ENCODE peak calls at places on chromosomes 6 and 20, in five cellular contexts. B, E, I, N and G are unnamed samples.

GRCh38 chr6:130632288-130632687 is 194.9 kb upstream of the SMLR1 start:
- DNase-seq in N (no peak), I (no peak), E (no peak), B (no peak), G (no peak)

GRCh38 chr6:18388252-18388651 is 1.1 kb downstream of the RNF144B start:
- DNase-seq in N (no peak), B (no peak), I (no peak), E (no peak), G (no peak)

GRCh38 chr6:152984387-152984872 is 1.6 kb upstream of the FBXO5 start:
- DNase-seq in B (no peak), N (no peak), E (no peak), I (no peak), G (no peak)

GRCh38 chr6:39088331-39088730 is 26.7 kb downstream of the SAYSD1 start:
- DNase-seq in B (no peak), E (no peak), N (peak), I (no peak), G (no peak)

GRCh38 chr6:28673800-28674671 is 148.4 kb downstream of the GPX5 start:
- DNase-seq in I (no peak), B (no peak), E (peak), N (no peak), G (no peak)

GRCh38 chr6:68710916-68711315 is 75.8 kb downstream of the ADGRB3 start:
- DNase-seq in N (no peak), I (no peak), E (no peak), B (no peak), G (no peak)

GRCh38 chr6:130680118-130680517 is 147.1 kb upstream of the SMLR1 start:
- DNase-seq in I (no peak), B (no peak), N (no peak), E (no peak), G (no peak)

GRCh38 chr20:8790442-8791074 is 278.3 kb upstream of the PLCB4 start:
- DNase-seq in I (no peak), E (peak), B (no peak), N (peak), G (no peak)

GRCh38 chr6:117829594-117830319 is 77.3 kb upstream of the SLC35F1 start:
- DNase-seq in N (no peak), I (no peak), E (no peak), B (no peak), G (no peak)

DNA sequence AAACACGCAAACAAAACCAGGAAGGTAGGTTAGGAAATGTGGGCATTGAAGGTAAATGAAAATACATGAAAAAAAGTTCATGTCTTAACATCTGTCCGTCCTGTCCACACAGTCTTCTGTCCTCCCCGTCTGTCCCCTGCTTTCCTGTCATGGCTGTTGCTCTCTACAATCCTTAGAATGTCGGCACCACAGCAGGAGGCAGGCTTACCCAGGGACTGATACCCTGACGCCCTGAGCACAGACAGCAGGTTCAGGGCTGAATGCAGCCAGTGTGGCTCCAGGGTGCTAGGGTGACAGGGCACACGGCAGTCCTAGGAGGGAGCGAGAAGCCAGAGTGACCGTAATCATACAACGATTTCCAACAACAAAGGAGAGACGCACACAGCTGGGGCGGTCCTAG is 123.7 kb downstream of the IRF4 start:
- DNase-seq in E (no peak), N (no peak), I (no peak), B (no peak), G (no peak)
- TF ChIP-seq POLR2A in E (no peak), N (no peak), I (no peak), B (no peak), G (no peak)

DNA sequence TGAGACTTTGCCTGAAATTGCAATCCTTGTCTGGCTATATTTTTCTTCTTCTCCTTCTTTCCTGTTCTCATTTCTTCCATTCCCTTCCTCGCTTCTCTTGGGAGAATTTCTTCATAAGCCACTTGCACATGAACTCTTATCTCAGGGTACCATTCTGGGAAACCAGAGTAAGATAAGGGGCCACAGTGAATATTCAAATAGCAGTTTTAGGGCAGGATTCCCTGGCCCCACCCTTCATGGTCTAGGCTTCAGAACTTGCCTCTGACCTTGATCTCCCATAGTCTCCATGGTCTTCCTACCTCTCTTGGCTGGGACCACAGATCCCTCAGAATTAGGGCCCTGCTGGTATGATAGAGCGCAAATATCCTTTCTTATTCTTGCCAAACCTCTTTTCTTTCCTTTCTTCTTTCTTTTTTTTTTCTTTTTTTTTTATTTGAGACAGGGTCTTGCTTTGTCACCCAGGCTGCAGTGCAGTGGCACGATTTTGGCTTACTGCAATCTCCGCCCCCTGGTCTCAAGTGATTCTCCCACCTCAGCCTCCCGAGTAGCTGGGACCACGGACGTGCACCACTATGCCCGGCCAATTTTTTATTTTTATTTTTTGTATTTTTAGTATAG is 123.0 kb upstream of the CITED2 start:
- DNase-seq in B (no peak), N (no peak), E (no peak), I (no peak), G (no peak)
- TF ChIP-seq POLR2A in B (no peak), N (no peak), E (no peak), I (no peak), G (no peak)

DNA sequence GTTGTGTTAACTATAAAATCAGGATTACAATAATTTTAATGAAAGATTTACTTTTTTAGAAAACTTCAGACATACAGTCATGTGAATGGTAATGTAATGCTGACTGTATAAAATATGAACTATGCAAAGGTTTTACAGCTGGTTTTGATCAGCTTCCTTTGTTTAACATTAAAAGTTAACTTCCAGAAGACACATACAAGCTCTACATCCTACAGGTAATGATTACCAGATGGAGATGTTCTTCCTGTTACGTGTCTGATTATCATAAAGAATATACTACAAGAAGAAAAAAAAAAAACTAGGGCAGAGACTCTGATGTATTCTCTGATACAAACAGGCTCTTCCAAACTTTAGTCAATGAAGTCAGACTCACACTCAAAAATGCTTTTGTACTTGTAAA is 251.9 kb upstream of the RUNX2 start:
- DNase-seq in I (no peak), N (no peak), B (no peak), E (no peak), G (no peak)
- TF ChIP-seq POLR2A in I (no peak), N (no peak), B (no peak), E (no peak), G (no peak)

DNA sequence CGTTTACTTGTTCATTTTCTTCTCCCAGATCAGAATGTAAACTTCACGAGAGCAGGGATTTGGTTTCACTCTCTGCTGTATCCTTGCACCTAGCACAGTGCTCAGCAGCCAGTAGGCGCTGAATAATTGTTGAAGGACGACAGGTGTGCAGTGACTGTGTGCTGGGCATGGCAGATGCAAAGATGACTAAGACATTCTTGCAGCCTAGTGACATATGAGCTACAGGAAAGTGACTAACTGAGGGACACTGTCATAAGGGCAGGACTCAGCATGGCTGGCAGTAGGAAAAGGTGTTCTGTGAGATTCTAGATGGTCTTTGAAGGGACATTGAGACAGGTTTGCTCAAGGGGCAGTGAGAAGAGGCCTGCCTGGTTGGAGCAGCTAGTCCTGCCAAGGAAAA is 4.0 kb upstream of the B4GALT5 start:
- DNase-seq in I (no peak), E (no peak), N (no peak), B (no peak), G (no peak)
- TF ChIP-seq POLR2A in I (no peak), E (no peak), N (no peak), B (no peak), G (no peak)

GRCh38 chr20:63554361-63555278 is 661 bp downstream of the FNDC11 start:
- DNase-seq in I (no peak), E (no peak), B (no peak), N (no peak), G (no peak)
- TF ChIP-seq POLR2A in I (no peak), E (no peak), B (no peak), N (no peak), G (no peak)

GRCh38 chr6:33412140-33413009 is 1.6 kb downstream of the PHF1 start:
- DNase-seq in B (no peak), I (no peak), E (peak), N (no peak), G (no peak)

GRCh38 chr6:33413601-33414120 is 2.8 kb downstream of the PHF1 start:
- DNase-seq in I (no peak), B (no peak), N (no peak), E (peak), G (no peak)

GRCh38 chr6:33411632-33412005 is 805 bp downstream of the PHF1 start:
- DNase-seq in I (no peak), E (no peak), N (no peak), B (no peak), G (no peak)

GRCh38 chr6:33414592-33415271 is 3.2 kb downstream of the CUTA start:
- DNase-seq in E (peak), N (no peak), B (no peak), I (no peak), G (no peak)

DNA sequence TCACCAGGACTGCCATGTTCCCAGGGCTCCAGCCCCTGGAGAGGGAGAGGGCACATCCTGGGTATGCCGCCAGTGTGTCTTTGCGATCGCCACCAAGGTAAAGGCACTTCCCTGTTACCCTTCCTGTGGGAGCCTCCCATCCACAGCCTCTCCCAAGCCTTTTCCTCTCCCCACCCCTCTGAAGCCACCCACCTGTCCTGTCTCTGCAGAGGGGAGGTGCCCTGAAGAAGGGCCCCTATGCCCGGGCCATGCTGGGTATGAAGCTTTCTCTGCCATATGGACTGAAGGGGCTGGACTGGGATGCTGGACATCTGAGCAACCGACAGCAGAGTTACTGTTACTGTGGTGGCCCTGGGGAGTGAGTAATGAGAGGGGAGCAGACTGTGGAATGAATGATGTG is 2.4 kb downstream of the PHF1 start:
- DNase-seq in E (peak), B (no peak), N (no peak), I (no peak), G (no peak)
- TF ChIP-seq POLR2A in E (no peak), B (no peak), N (no peak), I (no peak), G (no peak)

GRCh38 chr20:36573103-36573797 is at the start of gene TGIF2:
- DNase-seq in E (peak), I (peak), N (peak), B (peak), G (peak)
- TF ChIP-seq POLR2A in E (peak), I (peak), N (no peak), B (peak), G (no peak)